ENCODE peak calls at places on chromosome 12, in seven cellular contexts. J is stimulated activated CD8-positive, alpha-beta memory T cell treated with anti-CD3 and anti-CD28 coated beads, Interleukin-12 subunit alpha, Interleukin-12 subunit beta, amount 100 ng/mL, for 4 hours; K is NCI-H69; R is SW480; I is T-helper 17 cell; U is GM04504; L is AG08395. Z is an unnamed sample.
A peak's percentile ranks its signal among the peaks of the same experiment; 100 is the strongest.

GRCh38 chr12:18898469-18898868 is 160.6 kb downstream of the CAPZA3 start:
- DNase-seq in J (no peak), K (no peak), R (no peak), I (no peak), U (no peak), L (peak; percentile 5), Z (no peak)

GRCh38 chr12:131988054-131988796 is 38.5 kb downstream of the EP400 start:
- DNase-seq in J (no peak), K (peak; percentile 72), R (no peak), I (no peak), U (no peak), L (no peak), Z (no peak)

GRCh38 chr12:106582661-106583577 is at the start of gene RFX4:
- DNase-seq in J (no peak), K (peak; percentile 67), R (no peak), I (no peak), U (no peak), L (no peak), Z (no peak)

GRCh38 chr12:46764005-46764404 is 61.8 kb downstream of the SLC38A4 start:
- DNase-seq in J (no peak), K (no peak), R (no peak), I (no peak), U (no peak), L (no peak), Z (no peak)

GRCh38 chr12:11584213-11584855 is 65.1 kb upstream of the ETV6 start:
- DNase-seq in J (no peak), K (peak; percentile 15), R (no peak), I (no peak), U (no peak), L (no peak), Z (no peak)

GRCh38 chr12:100868487-100868886 is 73.9 kb downstream of the ANO4 start:
- DNase-seq in J (no peak), K (peak; percentile 76), R (peak; percentile 64), I (no peak), U (peak; percentile 14), L (peak; percentile 69), Z (no peak)

GRCh38 chr12:51590347-51591019 is 550 bp upstream of the SCN8A start:
- DNase-seq in J (peak; percentile 68), K (peak; percentile 98), R (peak; percentile 81), I (peak; percentile 57), U (peak; percentile 60), L (peak; percentile 88), Z (no peak)

GRCh38 chr12:102811125-102811737 is 105.8 kb downstream of the PAH start:
- DNase-seq in J (no peak), K (peak; percentile 80), R (peak; percentile 14), I (no peak), U (no peak), L (no peak), Z (no peak)

GRCh38 chr12:123571343-123571813 is 13.0 kb upstream of the TMED2 start:
- DNase-seq in J (no peak), K (peak; percentile 48), R (peak; percentile 43), I (no peak), U (peak; percentile 63), L (peak; percentile 74), Z (no peak)

GRCh38 chr12:116797885-116798284 is 59.8 kb downstream of the RNFT2 start:
- DNase-seq in J (no peak), K (no peak), R (no peak), I (no peak), U (no peak), L (no peak), Z (no peak)

GRCh38 chr12:55847033-55847432 is 4.3 kb upstream of the MMP19 start:
- DNase-seq in J (no peak), K (no peak), R (no peak), I (no peak), U (no peak), L (peak; percentile 67), Z (no peak)

GRCh38 chr12:67820694-67821093 is 168.6 kb upstream of the IFNG-AS1 start:
- DNase-seq in J (no peak), K (no peak), R (no peak), I (no peak), U (no peak), L (no peak), Z (no peak)

GRCh38 chr12:52353766-52354165 is 13.5 kb downstream of the KRT85 start:
- DNase-seq in J (no peak), K (peak; percentile 78), R (no peak), I (no peak), U (no peak), L (no peak), Z (no peak)

Z was measured in thoracic aorta.